ENCODE peak calls at places on chromosomes 5 and 9, in ten cellular contexts. One of them, this sample, is unnamed.

GRCh38 chr5:130109152-130109551 is 204.9 kb downstream of the CHSY3 start:
- DNase-seq in A549: peak
- DNase-seq in breast epithelium: no peak
- DNase-seq in sigmoid colon: no peak
- DNase-seq in heart left ventricle: no peak
- DNase-seq in body of pancreas: no peak
- DNase-seq in esophagus squamous epithelium: no peak
- DNase-seq in uterus: no peak
- DNase-seq in prostate gland: no peak
- DNase-seq in HepG2: peak
- DNase-seq in this sample: no peak

GRCh38 chr5:82922086-82922734 is 155.0 kb downstream of the TMEM167A start:
- DNase-seq in A549: no peak
- DNase-seq in breast epithelium: no peak
- DNase-seq in sigmoid colon: no peak
- DNase-seq in heart left ventricle: no peak
- DNase-seq in body of pancreas: no peak
- DNase-seq in esophagus squamous epithelium: no peak
- DNase-seq in uterus: no peak
- DNase-seq in prostate gland: no peak
- DNase-seq in HepG2: no peak
- DNase-seq in this sample: no peak

GRCh38 chr5:132263548-132264261 is 6.2 kb downstream of the PDLIM4 start:
- DNase-seq in A549: peak
- DNase-seq in breast epithelium: peak
- DNase-seq in sigmoid colon: peak
- DNase-seq in heart left ventricle: no peak
- DNase-seq in body of pancreas: no peak
- DNase-seq in esophagus squamous epithelium: no peak
- DNase-seq in uterus: peak
- DNase-seq in prostate gland: no peak
- DNase-seq in HepG2: no peak
- DNase-seq in this sample: peak

GRCh38 chr9:97615439-97616072 is 17.6 kb downstream of the TSTD2 start:
- DNase-seq in A549: peak
- DNase-seq in breast epithelium: peak
- DNase-seq in sigmoid colon: peak
- DNase-seq in heart left ventricle: peak
- DNase-seq in body of pancreas: peak
- DNase-seq in esophagus squamous epithelium: no peak
- DNase-seq in uterus: peak
- DNase-seq in prostate gland: peak
- DNase-seq in HepG2: peak
- DNase-seq in this sample: no peak

GRCh38 chr5:57692582-57693487 is 210.2 kb upstream of the ACTBL2 start:
- DNase-seq in A549: peak
- DNase-seq in breast epithelium: peak
- DNase-seq in sigmoid colon: peak
- DNase-seq in heart left ventricle: peak
- DNase-seq in body of pancreas: peak
- DNase-seq in esophagus squamous epithelium: no peak
- DNase-seq in uterus: peak
- DNase-seq in prostate gland: no peak
- DNase-seq in HepG2: peak
- DNase-seq in this sample: no peak

GRCh38 chr5:78360674-78361225 is 333 bp downstream of the SCAMP1 start:
- DNase-seq in A549: no peak
- DNase-seq in breast epithelium: peak
- DNase-seq in sigmoid colon: peak
- DNase-seq in heart left ventricle: peak
- DNase-seq in body of pancreas: peak
- DNase-seq in esophagus squamous epithelium: peak
- DNase-seq in uterus: peak
- DNase-seq in prostate gland: peak
- DNase-seq in HepG2: no peak
- DNase-seq in this sample: peak

GRCh38 chr5:167254150-167254549 is 1037.3 kb upstream of the WWC1 start:
- DNase-seq in A549: no peak
- DNase-seq in breast epithelium: no peak
- DNase-seq in sigmoid colon: no peak
- DNase-seq in heart left ventricle: no peak
- DNase-seq in body of pancreas: no peak
- DNase-seq in esophagus squamous epithelium: no peak
- DNase-seq in uterus: no peak
- DNase-seq in prostate gland: no peak
- DNase-seq in HepG2: no peak
- DNase-seq in this sample: no peak

GRCh38 chr9:121876658-121877271 is 216.3 kb downstream of the TTLL11 start:
- DNase-seq in A549: no peak
- DNase-seq in breast epithelium: no peak
- DNase-seq in sigmoid colon: no peak
- DNase-seq in heart left ventricle: peak
- DNase-seq in body of pancreas: no peak
- DNase-seq in esophagus squamous epithelium: no peak
- DNase-seq in uterus: no peak
- DNase-seq in prostate gland: no peak
- DNase-seq in HepG2: no peak
- DNase-seq in this sample: no peak

GRCh38 chr9:133133680-133134418 is 12.8 kb upstream of the RALGDS start:
- DNase-seq in A549: peak
- DNase-seq in breast epithelium: peak
- DNase-seq in sigmoid colon: peak
- DNase-seq in heart left ventricle: peak
- DNase-seq in body of pancreas: peak
- DNase-seq in esophagus squamous epithelium: peak
- DNase-seq in uterus: peak
- DNase-seq in prostate gland: peak
- DNase-seq in HepG2: peak
- DNase-seq in this sample: peak

GRCh38 chr5:155728146-155728856 is 598.7 kb upstream of the SGCD start:
- DNase-seq in A549: peak
- DNase-seq in breast epithelium: peak
- DNase-seq in sigmoid colon: peak
- DNase-seq in heart left ventricle: peak
- DNase-seq in body of pancreas: peak
- DNase-seq in esophagus squamous epithelium: no peak
- DNase-seq in uterus: no peak
- DNase-seq in prostate gland: peak
- DNase-seq in HepG2: no peak
- DNase-seq in this sample: no peak

GRCh38 chr9:12461759-12462158 is 231.4 kb upstream of the TYRP1 start:
- DNase-seq in A549: no peak
- DNase-seq in breast epithelium: no peak
- DNase-seq in sigmoid colon: no peak
- DNase-seq in heart left ventricle: no peak
- DNase-seq in body of pancreas: no peak
- DNase-seq in esophagus squamous epithelium: no peak
- DNase-seq in uterus: no peak
- DNase-seq in prostate gland: no peak
- DNase-seq in HepG2: no peak
- DNase-seq in this sample: no peak

DNA sequence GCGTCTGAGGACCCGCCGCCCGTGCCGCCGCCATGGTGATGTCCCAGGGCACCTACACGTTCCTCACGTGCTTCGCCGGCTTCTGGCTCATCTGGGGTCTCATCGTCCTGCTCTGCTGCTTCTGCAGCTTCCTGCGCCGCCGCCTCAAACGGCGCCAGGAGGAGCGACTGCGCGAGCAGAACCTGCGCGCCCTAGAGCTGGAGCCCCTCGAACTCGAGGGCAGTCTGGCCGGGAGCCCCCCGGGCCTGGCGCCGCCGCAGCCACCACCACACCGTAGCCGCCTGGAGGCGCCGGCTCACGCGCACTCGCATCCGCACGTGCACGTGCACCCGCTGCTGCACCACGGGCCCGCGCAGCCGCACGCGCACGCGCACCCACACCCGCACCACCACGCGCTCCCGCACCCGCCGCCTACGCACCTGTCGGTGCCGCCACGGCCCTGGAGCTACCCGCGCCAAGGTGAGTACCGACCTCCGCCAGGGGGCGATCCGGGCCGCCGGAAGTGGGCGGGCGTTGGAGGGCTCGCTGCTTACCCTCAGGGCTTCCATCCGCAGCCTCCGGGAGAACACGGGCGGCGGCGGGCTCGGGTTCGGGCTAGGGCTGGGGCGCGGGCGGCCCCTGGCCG is 8.5 kb downstream of the PRR7 start:
- DNase-seq in A549: peak
- DNase-seq in breast epithelium: no peak
- DNase-seq in sigmoid colon: peak
- DNase-seq in heart left ventricle: peak
- DNase-seq in body of pancreas: peak
- DNase-seq in esophagus squamous epithelium: no peak
- DNase-seq in uterus: peak
- DNase-seq in prostate gland: peak
- DNase-seq in HepG2: peak
- DNase-seq in this sample: peak
- TF ChIP-seq POLR2A in A549: peak
- TF ChIP-seq POLR2A in breast epithelium: no peak
- TF ChIP-seq POLR2A in sigmoid colon: no peak
- TF ChIP-seq POLR2A in heart left ventricle: no peak
- TF ChIP-seq POLR2A in body of pancreas: peak
- TF ChIP-seq POLR2A in esophagus squamous epithelium: no peak
- TF ChIP-seq POLR2A in uterus: peak
- TF ChIP-seq POLR2A in prostate gland: peak
- TF ChIP-seq POLR2A in HepG2: peak
- TF ChIP-seq POLR2A in this sample: peak

GRCh38 chr9:73437758-73438157 is 286.1 kb downstream of the ANXA1 start:
- DNase-seq in A549: peak
- DNase-seq in breast epithelium: no peak
- DNase-seq in sigmoid colon: no peak
- DNase-seq in heart left ventricle: no peak
- DNase-seq in body of pancreas: no peak
- DNase-seq in esophagus squamous epithelium: no peak
- DNase-seq in uterus: no peak
- DNase-seq in prostate gland: no peak
- DNase-seq in HepG2: peak
- DNase-seq in this sample: no peak
- H3K27ac ChIP-seq in A549: peak
- H3K27ac ChIP-seq in breast epithelium: no peak
- H3K27ac ChIP-seq in sigmoid colon: no peak
- H3K27ac ChIP-seq in heart left ventricle: no peak
- H3K27ac ChIP-seq in body of pancreas: no peak
- H3K27ac ChIP-seq in esophagus squamous epithelium: no peak
- H3K27ac ChIP-seq in uterus: no peak
- H3K27ac ChIP-seq in prostate gland: no peak
- H3K27ac ChIP-seq in HepG2: no peak
- H3K27ac ChIP-seq in this sample: no peak

GRCh38 chr5:137438932-137439331 is 60.2 kb downstream of the SPOCK1 start:
- DNase-seq in A549: no peak
- DNase-seq in breast epithelium: no peak
- DNase-seq in sigmoid colon: no peak
- DNase-seq in heart left ventricle: no peak
- DNase-seq in body of pancreas: no peak
- DNase-seq in esophagus squamous epithelium: no peak
- DNase-seq in uterus: no peak
- DNase-seq in prostate gland: no peak
- DNase-seq in HepG2: no peak
- DNase-seq in this sample: no peak
- TF ChIP-seq POLR2A in A549: no peak
- TF ChIP-seq POLR2A in breast epithelium: no peak
- TF ChIP-seq POLR2A in sigmoid colon: no peak
- TF ChIP-seq POLR2A in heart left ventricle: no peak
- TF ChIP-seq POLR2A in body of pancreas: no peak
- TF ChIP-seq POLR2A in esophagus squamous epithelium: no peak
- TF ChIP-seq POLR2A in uterus: no peak
- TF ChIP-seq POLR2A in prostate gland: no peak
- TF ChIP-seq POLR2A in HepG2: no peak
- TF ChIP-seq POLR2A in this sample: no peak

GRCh38 chr5:39399135-39400036 is 25.4 kb downstream of the DAB2 start:
- DNase-seq in A549: peak
- DNase-seq in breast epithelium: no peak
- DNase-seq in sigmoid colon: peak
- DNase-seq in heart left ventricle: no peak
- DNase-seq in body of pancreas: no peak
- DNase-seq in esophagus squamous epithelium: no peak
- DNase-seq in uterus: peak
- DNase-seq in prostate gland: no peak
- DNase-seq in HepG2: peak
- DNase-seq in this sample: no peak
- H3K27ac ChIP-seq in A549: peak
- H3K27ac ChIP-seq in breast epithelium: peak
- H3K27ac ChIP-seq in sigmoid colon: peak
- H3K27ac ChIP-seq in heart left ventricle: no peak
- H3K27ac ChIP-seq in body of pancreas: no peak
- H3K27ac ChIP-seq in esophagus squamous epithelium: peak
- H3K27ac ChIP-seq in uterus: peak
- H3K27ac ChIP-seq in prostate gland: peak
- H3K27ac ChIP-seq in HepG2: no peak
- H3K27ac ChIP-seq in this sample: peak

DNA sequence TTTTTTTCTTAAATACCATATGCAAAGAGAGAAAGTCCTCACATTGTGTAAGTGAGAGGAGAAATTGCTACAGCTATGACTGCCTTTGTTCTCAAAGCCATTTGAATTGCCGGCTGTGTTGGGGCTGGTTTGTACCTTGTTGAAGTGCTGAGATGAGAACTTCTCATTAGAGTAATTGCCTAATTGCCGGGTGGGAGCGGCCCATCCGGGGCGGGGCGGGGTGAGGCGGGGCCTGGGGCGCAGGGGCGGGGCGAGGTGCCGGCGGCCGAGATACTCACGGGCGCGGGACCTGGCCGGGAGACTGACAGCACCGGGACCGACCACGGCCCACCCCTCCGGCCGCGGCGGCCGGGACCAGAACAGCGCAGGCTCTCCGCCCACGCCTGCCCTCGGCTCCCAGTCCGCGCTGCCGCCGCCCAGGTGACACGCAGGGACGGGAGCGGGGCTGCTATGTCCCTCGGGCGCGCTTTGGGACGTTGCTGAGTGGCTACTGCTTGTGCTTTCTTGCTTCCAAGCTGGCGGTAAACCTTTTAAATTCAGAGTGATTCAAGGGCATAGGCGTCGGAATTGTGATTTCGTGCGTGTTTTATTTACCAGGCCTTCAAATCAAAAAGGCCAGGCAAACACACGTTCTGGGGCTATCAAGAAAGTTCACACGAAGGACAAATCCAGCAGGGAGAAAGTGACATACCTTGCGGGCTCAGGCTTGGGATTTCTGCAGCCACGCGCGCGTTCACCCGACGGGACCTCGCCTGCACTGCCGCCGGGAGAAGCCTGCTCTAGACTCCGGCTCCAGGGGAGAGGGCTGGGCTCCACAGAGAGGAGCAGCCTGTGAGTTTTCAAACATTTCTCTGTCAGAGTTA is 269.1 kb downstream of the FANCC start:
- DNase-seq in A549: peak
- DNase-seq in breast epithelium: peak
- DNase-seq in sigmoid colon: no peak
- DNase-seq in heart left ventricle: peak
- DNase-seq in body of pancreas: peak
- DNase-seq in esophagus squamous epithelium: no peak
- DNase-seq in uterus: peak
- DNase-seq in prostate gland: peak
- DNase-seq in HepG2: peak
- DNase-seq in this sample: peak
- TF ChIP-seq POLR2A in A549: peak
- TF ChIP-seq POLR2A in breast epithelium: no peak
- TF ChIP-seq POLR2A in sigmoid colon: no peak
- TF ChIP-seq POLR2A in heart left ventricle: peak
- TF ChIP-seq POLR2A in body of pancreas: peak
- TF ChIP-seq POLR2A in esophagus squamous epithelium: peak
- TF ChIP-seq POLR2A in uterus: peak
- TF ChIP-seq POLR2A in prostate gland: peak
- TF ChIP-seq POLR2A in HepG2: peak
- TF ChIP-seq POLR2A in this sample: peak